ENCODE peak calls at places on chromosomes 5 and 9, in five cellular contexts. One of them, this sample, is unnamed.

GRCh38 chr9:3879315-3879714 is 353.5 kb upstream of the RFX3 start:
- DNase-seq in GM13977: no peak
- DNase-seq in CD4-positive, alpha-beta T cell: no peak
- DNase-seq in heart left ventricle: no peak
- DNase-seq in transverse colon: no peak
- DNase-seq in this sample: no peak

GRCh38 chr9:97856857-97857602 is 4.0 kb downstream of the FOXE1 start:
- DNase-seq in GM13977: no peak
- DNase-seq in CD4-positive, alpha-beta T cell: no peak
- DNase-seq in heart left ventricle: no peak
- DNase-seq in transverse colon: no peak
- DNase-seq in this sample: no peak

GRCh38 chr5:13553896-13554295 is 390.6 kb downstream of the DNAH5 start:
- DNase-seq in GM13977: no peak
- DNase-seq in CD4-positive, alpha-beta T cell: no peak
- DNase-seq in heart left ventricle: no peak
- DNase-seq in transverse colon: no peak
- DNase-seq in this sample: no peak

GRCh38 chr5:159511570-159511969 is 181.3 kb upstream of the IL12B start:
- DNase-seq in GM13977: no peak
- DNase-seq in CD4-positive, alpha-beta T cell: no peak
- DNase-seq in heart left ventricle: no peak
- DNase-seq in transverse colon: no peak
- DNase-seq in this sample: no peak

GRCh38 chr5:174910245-174910737 is 185.9 kb downstream of the MSX2 start:
- DNase-seq in GM13977: peak
- DNase-seq in CD4-positive, alpha-beta T cell: peak
- DNase-seq in heart left ventricle: peak
- DNase-seq in transverse colon: peak
- DNase-seq in this sample: peak

GRCh38 chr9:8115570-8115969 is 316.0 kb upstream of the DMAC1 start:
- DNase-seq in GM13977: no peak
- DNase-seq in CD4-positive, alpha-beta T cell: no peak
- DNase-seq in heart left ventricle: no peak
- DNase-seq in transverse colon: no peak
- DNase-seq in this sample: no peak

GRCh38 chr5:93589812-93590215 is 6.8 kb downstream of the NR2F1 start:
- DNase-seq in GM13977: no peak
- DNase-seq in CD4-positive, alpha-beta T cell: no peak
- DNase-seq in heart left ventricle: no peak
- DNase-seq in transverse colon: no peak
- DNase-seq in this sample: no peak

GRCh38 chr5:57383093-57383861 is 99.3 kb downstream of the ACTBL2 start:
- DNase-seq in GM13977: no peak
- DNase-seq in CD4-positive, alpha-beta T cell: peak
- DNase-seq in heart left ventricle: no peak
- DNase-seq in transverse colon: no peak
- DNase-seq in this sample: peak

GRCh38 chr5:107467137-107467932 is 203.4 kb downstream of the EFNA5 start:
- DNase-seq in GM13977: no peak
- DNase-seq in CD4-positive, alpha-beta T cell: no peak
- DNase-seq in heart left ventricle: peak
- DNase-seq in transverse colon: peak
- DNase-seq in this sample: peak

GRCh38 chr5:5220896-5221295 is 80.8 kb downstream of the ADAMTS16 start:
- DNase-seq in GM13977: no peak
- DNase-seq in CD4-positive, alpha-beta T cell: no peak
- DNase-seq in heart left ventricle: no peak
- DNase-seq in transverse colon: no peak
- DNase-seq in this sample: no peak

GRCh38 chr5:169242175-169242848 is 58.6 kb downstream of the SLIT3 start:
- DNase-seq in GM13977: no peak
- DNase-seq in CD4-positive, alpha-beta T cell: no peak
- DNase-seq in heart left ventricle: no peak
- DNase-seq in transverse colon: no peak
- DNase-seq in this sample: no peak

GRCh38 chr9:132027752-132028666 is 51.7 kb downstream of the MED27 start:
- DNase-seq in GM13977: no peak
- DNase-seq in CD4-positive, alpha-beta T cell: no peak
- DNase-seq in heart left ventricle: no peak
- DNase-seq in transverse colon: no peak
- DNase-seq in this sample: peak

GRCh38 chr5:124453221-124454032 is 293.0 kb downstream of the ZNF608 start:
- DNase-seq in GM13977: peak
- DNase-seq in CD4-positive, alpha-beta T cell: no peak
- DNase-seq in heart left ventricle: no peak
- DNase-seq in transverse colon: no peak
- DNase-seq in this sample: no peak

GRCh38 chr9:131190191-131190590 is 64.8 kb downstream of the NUP214 start:
- DNase-seq in GM13977: no peak
- DNase-seq in CD4-positive, alpha-beta T cell: no peak
- DNase-seq in heart left ventricle: no peak
- DNase-seq in transverse colon: no peak
- DNase-seq in this sample: no peak

GRCh38 chr5:126449751-126450271 is 26.6 kb downstream of the GRAMD2B start:
- DNase-seq in GM13977: peak
- DNase-seq in CD4-positive, alpha-beta T cell: peak
- DNase-seq in heart left ventricle: peak
- DNase-seq in transverse colon: no peak
- DNase-seq in this sample: peak

GRCh38 chr5:55750063-55750462 is 12.2 kb downstream of the DDX4 start:
- DNase-seq in GM13977: no peak
- DNase-seq in CD4-positive, alpha-beta T cell: no peak
- DNase-seq in heart left ventricle: no peak
- DNase-seq in transverse colon: no peak
- DNase-seq in this sample: no peak

GRCh38 chr5:173707392-173707791 is 90.9 kb upstream of the BOD1 start:
- DNase-seq in GM13977: no peak
- DNase-seq in CD4-positive, alpha-beta T cell: no peak
- DNase-seq in heart left ventricle: peak
- DNase-seq in transverse colon: no peak
- DNase-seq in this sample: peak

GRCh38 chr9:27432308-27432707 is 91.8 kb upstream of the IFNK start:
- DNase-seq in GM13977: no peak
- DNase-seq in CD4-positive, alpha-beta T cell: no peak
- DNase-seq in heart left ventricle: no peak
- DNase-seq in transverse colon: no peak
- DNase-seq in this sample: no peak

DNA sequence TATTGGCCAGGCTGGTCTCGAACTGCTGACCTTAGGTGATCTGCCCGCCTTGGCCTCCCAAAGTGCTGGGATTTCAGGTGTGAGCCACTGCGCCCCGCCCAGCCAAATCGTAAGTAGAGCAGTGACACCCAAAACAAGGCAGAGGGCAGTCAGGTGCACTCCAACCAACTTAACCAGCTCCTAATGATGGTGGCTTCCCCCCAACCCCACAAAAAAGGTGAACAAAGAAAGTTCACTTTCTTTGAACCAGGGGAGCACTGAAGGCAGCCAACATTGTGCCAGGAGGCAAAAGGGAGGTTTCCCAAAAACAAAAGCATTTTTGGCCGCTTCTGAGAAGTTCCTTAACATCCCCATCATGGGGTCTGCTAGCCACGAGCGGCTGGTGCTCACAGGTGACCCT is 9.6 kb downstream of the GMCL2 start:
- DNase-seq in GM13977: no peak
- DNase-seq in CD4-positive, alpha-beta T cell: no peak
- DNase-seq in heart left ventricle: no peak
- DNase-seq in transverse colon: no peak
- DNase-seq in this sample: no peak
- TF ChIP-seq CTCF in GM13977: no peak
- TF ChIP-seq CTCF in CD4-positive, alpha-beta T cell: no peak
- TF ChIP-seq CTCF in heart left ventricle: no peak
- TF ChIP-seq CTCF in transverse colon: no peak
- TF ChIP-seq CTCF in this sample: no peak

GRCh38 chr9:129469988-129470316 is 150.9 kb downstream of the C9orf50 start:
- DNase-seq in GM13977: no peak
- DNase-seq in CD4-positive, alpha-beta T cell: no peak
- DNase-seq in heart left ventricle: no peak
- DNase-seq in transverse colon: no peak
- DNase-seq in this sample: no peak
- TF ChIP-seq CTCF in GM13977: no peak
- TF ChIP-seq CTCF in CD4-positive, alpha-beta T cell: no peak
- TF ChIP-seq CTCF in heart left ventricle: no peak
- TF ChIP-seq CTCF in transverse colon: no peak
- TF ChIP-seq CTCF in this sample: no peak

GRCh38 chr5:119335261-119335677 is 20.6 kb upstream of the TNFAIP8 start:
- DNase-seq in GM13977: no peak
- DNase-seq in CD4-positive, alpha-beta T cell: no peak
- DNase-seq in heart left ventricle: no peak
- DNase-seq in transverse colon: no peak
- DNase-seq in this sample: no peak
- TF ChIP-seq CTCF in GM13977: no peak
- TF ChIP-seq CTCF in CD4-positive, alpha-beta T cell: no peak
- TF ChIP-seq CTCF in heart left ventricle: no peak
- TF ChIP-seq CTCF in transverse colon: no peak
- TF ChIP-seq CTCF in this sample: no peak

DNA sequence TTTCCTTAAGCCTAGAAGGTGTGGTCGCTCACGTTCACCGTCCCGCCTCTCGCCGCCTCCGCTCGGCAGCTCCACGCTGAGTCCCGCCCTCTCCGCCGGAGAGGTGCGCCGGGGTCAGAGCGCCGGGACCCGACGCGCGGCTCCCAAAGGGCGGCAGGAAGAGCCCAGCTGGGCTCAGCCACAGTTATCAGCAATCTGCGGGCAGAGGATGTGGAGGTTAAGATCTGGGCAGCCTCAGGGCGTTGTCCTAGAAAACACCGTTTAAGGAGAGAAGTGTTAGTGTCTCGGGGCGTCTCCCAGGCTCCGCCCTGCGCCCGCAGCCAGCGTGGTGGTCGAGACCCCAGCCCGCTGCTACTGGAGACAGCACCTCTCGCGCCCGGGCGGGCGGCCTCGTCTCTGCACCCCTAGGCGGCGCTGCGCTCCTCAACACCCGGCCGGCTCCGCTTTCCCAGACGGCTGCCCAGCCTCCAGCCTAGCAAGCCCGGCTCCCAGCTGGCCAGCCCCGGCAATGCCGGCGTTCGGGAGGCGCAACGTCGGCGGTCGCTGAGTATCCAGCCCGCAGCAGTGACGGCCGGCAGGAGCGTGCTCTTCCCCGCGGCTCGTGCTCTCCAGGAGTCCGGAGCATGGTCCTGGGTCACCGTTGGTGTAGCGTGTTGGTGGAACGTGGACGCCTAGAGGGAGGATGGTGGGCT is at the start of gene PCDHAC1:
- DNase-seq in GM13977: no peak
- DNase-seq in CD4-positive, alpha-beta T cell: no peak
- DNase-seq in heart left ventricle: peak
- DNase-seq in transverse colon: peak
- DNase-seq in this sample: peak
- TF ChIP-seq CTCF in GM13977: no peak
- TF ChIP-seq CTCF in CD4-positive, alpha-beta T cell: no peak
- TF ChIP-seq CTCF in heart left ventricle: peak
- TF ChIP-seq CTCF in transverse colon: peak
- TF ChIP-seq CTCF in this sample: peak

GRCh38 chr5:122415481-122416120 is 103.6 kb downstream of the SNCAIP start:
- DNase-seq in GM13977: peak
- DNase-seq in CD4-positive, alpha-beta T cell: no peak
- DNase-seq in heart left ventricle: peak
- DNase-seq in transverse colon: peak
- DNase-seq in this sample: peak
- TF ChIP-seq CTCF in GM13977: peak
- TF ChIP-seq CTCF in CD4-positive, alpha-beta T cell: no peak
- TF ChIP-seq CTCF in heart left ventricle: peak
- TF ChIP-seq CTCF in transverse colon: peak
- TF ChIP-seq CTCF in this sample: peak